ENCODE peak calls at places on chromosomes 13 and 19, in nine cellular contexts. B is psoas muscle, O is T-helper 17 cell, T is amygdala, H is RPMI7951, Z is Right ventricle myocardium superior, R is natural killer cell, Q is endothelial cell, Y is HTR-8/SVneo. K is an unnamed sample.

GRCh38 chr13:95497307-95497943 is 55.1 kb upstream of the CLDN10 start:
- DNase-seq in B (no peak), H (no peak), Z (peak; percentile 70), Y (no peak), O (no peak), R (no peak), Q (no peak), T (peak; percentile 55), K (no peak)

GRCh38 chr13:39890537-39890936 is 235.1 kb downstream of the COG6 start:
- DNase-seq in Y (no peak), H (no peak), T (no peak), B (no peak), O (no peak), Z (no peak), Q (no peak), R (no peak), K (no peak)

GRCh38 chr19:51093066-51093465 is 10.4 kb upstream of the KLK14 start:
- DNase-seq in B (no peak), T (no peak), Y (no peak), O (no peak), H (no peak), R (no peak), Z (no peak), Q (no peak), K (no peak)

GRCh38 chr19:928471-929259 is 2.8 kb downstream of the ARID3A start:
- DNase-seq in R (no peak), O (no peak), Z (peak; percentile 54), Y (no peak), Q (no peak), B (no peak), T (no peak), H (no peak), K (no peak)

GRCh38 chr13:98508280-98509074 is 68.4 kb downstream of the STK24 start:
- DNase-seq in B (no peak), Z (no peak), Q (no peak), R (no peak), T (no peak), Y (no peak), H (peak; percentile 62), O (no peak), K (no peak)

GRCh38 chr13:95781016-95781415 is 104.1 kb downstream of the DNAJC3 start:
- DNase-seq in O (no peak), Y (no peak), B (no peak), Z (no peak), Q (no peak), T (no peak), R (no peak), H (no peak), K (no peak)

GRCh38 chr13:29994911-29995601 is 144.6 kb upstream of the UBL3 start:
- DNase-seq in H (no peak), T (no peak), Z (no peak), O (no peak), Q (no peak), R (no peak), B (no peak), Y (no peak), K (no peak)

GRCh38 chr19:36051236-36051635 is 2.8 kb downstream of the THAP8 start:
- DNase-seq in Q (peak; percentile 27), Y (no peak), R (no peak), T (no peak), B (no peak), Z (no peak), O (no peak), H (no peak), K (no peak)

GRCh38 chr19:19406878-19407639 is 1.6 kb downstream of the GATAD2A start:
- DNase-seq in R (peak; percentile 54), B (no peak), T (peak; percentile 18), Y (no peak), O (peak; percentile 30), Q (peak; percentile 22), Z (no peak), H (peak; percentile 60), K (no peak)

GRCh38 chr19:53394522-53394973 is 401 bp upstream of the ZNF765 start:
- DNase-seq in B (peak; percentile 59), T (peak; percentile 29), Q (peak; percentile 49), R (peak; percentile 16), H (peak; percentile 81), Y (peak; percentile 23), O (no peak), Z (peak; percentile 75), K (no peak)

GRCh38 chr13:36820222-36820621 is 1.2 kb downstream of the RFXAP start:
- DNase-seq in Y (no peak), H (no peak), Q (no peak), B (no peak), R (no peak), T (no peak), Z (no peak), O (no peak), K (no peak)

GRCh38 chr19:1651548-1652394 is 644 bp downstream of the TCF3 start:
- DNase-seq in Y (no peak), B (peak; percentile 54), R (peak; percentile 54), H (peak; percentile 64), Z (peak; percentile 65), O (peak; percentile 32), T (no peak), Q (peak; percentile 33), K (no peak)

GRCh38 chr13:95530178-95530577 is 22.3 kb upstream of the CLDN10 start:
- DNase-seq in Y (peak; percentile 30), T (no peak), H (peak; percentile 77), B (peak; percentile 13), Q (no peak), O (no peak), R (no peak), Z (no peak), K (no peak)

GRCh38 chr19:35592226-35592625 is 6.3 kb downstream of the PMIS2 start:
- DNase-seq in R (no peak), H (peak; percentile 9), O (no peak), B (no peak), T (no peak), Q (peak; percentile 16), Z (no peak), Y (no peak), K (no peak)

GRCh38 chr13:50708461-50708860 is 135.0 kb downstream of the DLEU7 start:
- DNase-seq in O (no peak), R (no peak), H (no peak), B (no peak), Q (no peak), T (no peak), Y (no peak), Z (no peak), K (no peak)

GRCh38 chr13:63843766-63844699 is 2428.4 kb upstream of the PCDH20 start:
- DNase-seq in R (no peak), O (no peak), Z (no peak), B (no peak), T (no peak), Q (no peak), Y (no peak), H (no peak), K (no peak)

GRCh38 chr19:58538257-58539168 is 5.4 kb upstream of the TRIM28 start:
- DNase-seq in H (no peak), O (no peak), T (no peak), R (no peak), Z (no peak), B (no peak), Y (no peak), Q (peak; percentile 78), K (no peak)

GRCh38 chr13:74444161-74444571 is 310.0 kb upstream of the KLF12 start:
- DNase-seq in R (no peak), H (peak; percentile 36), Z (no peak), T (no peak), Y (no peak), O (no peak), Q (no peak), B (no peak), K (no peak)

K was measured in CD14-positive monocyte.